ENCODE peak calls at places on chromosomes 6 and 20, in nine cellular contexts. O is GM06990; E is posterior vena cava; T is RPMI7951; W is CD4-positive, alpha-beta T cell; V is amniotic stem cell; D is NCI-H187 treated with DMSO at 0.1 percent for 48 hours; Q is foreskin fibroblast; C is DMS53. P is an unnamed sample.

GRCh38 chr6:170367241-170367640 is 60.7 kb downstream of the FAM120B start:
- DNase-seq in O (no peak), E (no peak), T (no peak), W (no peak), V (no peak), D (no peak), Q (no peak), C (no peak), P (no peak)

GRCh38 chr6:12751694-12752304 is 35.2 kb downstream of the PHACTR1 start:
- DNase-seq in O (no peak), E (no peak), T (peak), W (no peak), V (peak), D (no peak), Q (peak), C (peak), P (no peak)

GRCh38 chr20:54172856-54173652 is 732 bp downstream of the CYP24A1 start:
- DNase-seq in O (peak), E (peak), T (no peak), W (no peak), V (no peak), D (no peak), Q (no peak), C (peak), P (no peak)

GRCh38 chr20:6122873-6123649 is at the start of gene FERMT1:
- DNase-seq in O (peak), E (no peak), T (peak), W (no peak), V (no peak), D (no peak), Q (peak), C (peak), P (no peak)

GRCh38 chr20:36466089-36466488 is 75.2 kb upstream of the MYL9 start:
- DNase-seq in O (no peak), E (no peak), T (no peak), W (no peak), V (no peak), D (no peak), Q (no peak), C (peak), P (no peak)

GRCh38 chr20:31707994-31708744 is 14.5 kb downstream of the BCL2L1 start:
- DNase-seq in O (no peak), E (peak), T (no peak), W (no peak), V (no peak), D (peak), Q (no peak), C (peak), P (no peak)

GRCh38 chr6:83359638-83360037 is 71.2 kb downstream of the ME1 start:
- DNase-seq in O (no peak), E (no peak), T (peak), W (no peak), V (no peak), D (no peak), Q (no peak), C (no peak), P (no peak)

GRCh38 chr20:50551288-50551687 is 41.1 kb downstream of the PTPN1 start:
- DNase-seq in O (no peak), E (no peak), T (no peak), W (no peak), V (no peak), D (peak), Q (no peak), C (no peak), P (no peak)

GRCh38 chr6:149929422-149929821 is 6.5 kb upstream of the RAET1G start:
- DNase-seq in O (no peak), E (peak), T (no peak), W (no peak), V (no peak), D (no peak), Q (no peak), C (peak), P (no peak)

GRCh38 chr20:5181492-5181891 is 54.7 kb downstream of the CDS2 start:
- DNase-seq in O (no peak), E (no peak), T (no peak), W (no peak), V (no peak), D (no peak), Q (no peak), C (peak), P (no peak)

GRCh38 chr6:134352786-134353480 is 35.0 kb upstream of the SGK1 start:
- DNase-seq in O (no peak), E (no peak), T (peak), W (no peak), V (no peak), D (no peak), Q (peak), C (peak), P (no peak)

GRCh38 chr6:137926207-137926731 is 59.2 kb downstream of the TNFAIP3 start:
- DNase-seq in O (no peak), E (no peak), T (peak), W (no peak), V (no peak), D (no peak), Q (peak), C (peak), P (no peak)

GRCh38 chr6:37056439-37057127 is 51.1 kb downstream of the FGD2 start:
- DNase-seq in O (no peak), E (no peak), T (no peak), W (no peak), V (no peak), D (no peak), Q (no peak), C (peak), P (no peak)

P was measured in central memory CD8-positive, alpha-beta T cell.